ENCODE peak calls at places on chromosome 17, in five cellular contexts. N, S, Z, B and L are unnamed samples.

GRCh38 chr17:76171701-76172100 is 30.7 kb upstream of the FOXJ1 start:
- DNase-seq in N (no peak), S (no peak), Z (no peak), B (no peak), L (no peak)

GRCh38 chr17:21098934-21099687 is 27.7 kb upstream of the DHRS7B start:
- DNase-seq in N (peak), S (peak), Z (peak), B (peak), L (peak)

GRCh38 chr17:9824094-9824493 is 1.6 kb upstream of the GLP2R start:
- DNase-seq in N (no peak), S (peak), Z (no peak), B (no peak), L (no peak)

GRCh38 chr17:61382796-61383688 is 16.6 kb upstream of the TBX2 start:
- DNase-seq in N (no peak), S (no peak), Z (no peak), B (no peak), L (no peak)

GRCh38 chr17:3754458-3755334 is 31.0 kb downstream of the HASPIN start:
- DNase-seq in N (peak), S (no peak), Z (no peak), B (peak), L (no peak)

GRCh38 chr17:29149431-29150064 is 30.6 kb downstream of the MYO18A start:
- DNase-seq in N (no peak), S (no peak), Z (no peak), B (peak), L (peak)

GRCh38 chr17:8747731-8748130 is 3.1 kb upstream of the CCDC42 start:
- DNase-seq in N (no peak), S (no peak), Z (no peak), B (no peak), L (no peak)

GRCh38 chr17:413016-413350 is 60.4 kb upstream of the RPH3AL start:
- DNase-seq in N (no peak), S (no peak), Z (no peak), B (no peak), L (no peak)

GRCh38 chr17:66044083-66044482 is 147.8 kb downstream of the CEP112 start:
- DNase-seq in N (no peak), S (no peak), Z (no peak), B (no peak), L (no peak)

GRCh38 chr17:39197380-39198185 is at the start of gene CACNB1:
- DNase-seq in N (peak), S (peak), Z (no peak), B (peak), L (peak)

GRCh38 chr17:35764123-35764991 is 3.7 kb downstream of the C17orf50 start:
- DNase-seq in N (peak), S (peak), Z (peak), B (peak), L (peak)

GRCh38 chr17:81934098-81934757 is 2.9 kb downstream of the PYCR1 start:
- DNase-seq in N (no peak), S (no peak), Z (no peak), B (no peak), L (no peak)

GRCh38 chr17:40448639-40449261 is 5.5 kb downstream of the IGFBP4 start:
- DNase-seq in N (no peak), S (no peak), Z (no peak), B (no peak), L (no peak)

GRCh38 chr17:16943541-16944333 is 28.2 kb downstream of the TNFRSF13B start:
- DNase-seq in N (peak), S (no peak), Z (no peak), B (no peak), L (no peak)

GRCh38 chr17:228223-228615 is 46.8 kb upstream of the DOC2B start:
- DNase-seq in N (no peak), S (no peak), Z (no peak), B (no peak), L (no peak)

GRCh38 chr17:17107891-17108680 is 65.8 kb downstream of the MPRIP start:
- DNase-seq in N (no peak), S (no peak), Z (no peak), B (no peak), L (no peak)

GRCh38 chr17:4744999-4745969 is 5.6 kb upstream of the CXCL16 start:
- DNase-seq in N (no peak), S (no peak), Z (no peak), B (no peak), L (no peak)

GRCh38 chr17:28720247-28720996 is 637 bp downstream of the RPL23A start:
- DNase-seq in N (no peak), S (no peak), Z (no peak), B (no peak), L (no peak)

GRCh38 chr17:77460514-77461046 is 319.8 kb downstream of the SEC14L1 start:
- DNase-seq in N (no peak), S (no peak), Z (no peak), B (no peak), L (no peak)

GRCh38 chr17:8981443-8981842 is 15.9 kb upstream of the PIK3R5 start:
- DNase-seq in N (no peak), S (no peak), Z (no peak), B (peak), L (no peak)

GRCh38 chr17:27049104-27049784 is 244.7 kb upstream of the WSB1 start:
- DNase-seq in N (no peak), S (no peak), Z (no peak), B (peak), L (no peak)

GRCh38 chr17:60573139-60573975 is 26.6 kb upstream of the PPM1D start:
- DNase-seq in N (no peak), S (peak), Z (peak), B (no peak), L (no peak)

GRCh38 chr17:81285179-81285878 is 9.8 kb downstream of the SLC38A10 start:
- DNase-seq in N (peak), S (no peak), Z (no peak), B (no peak), L (peak)

GRCh38 chr17:50447870-50448573 is 20.7 kb downstream of the CHAD start:
- DNase-seq in N (no peak), S (no peak), Z (no peak), B (no peak), L (no peak)

GRCh38 chr17:181213-182163 is at the start of gene DOC2B:
- DNase-seq in N (peak), S (no peak), Z (no peak), B (peak), L (no peak)

GRCh38 chr17:35185849-35186248 is 8.3 kb downstream of the SLC35G3 start:
- DNase-seq in N (no peak), S (no peak), Z (no peak), B (no peak), L (no peak)

GRCh38 chr17:43779145-43780125 is 658 bp upstream of the DUSP3 start:
- DNase-seq in N (no peak), S (no peak), Z (no peak), B (no peak), L (peak)

GRCh38 chr17:53924530-53925455 is 102.1 kb downstream of the KIF2B start:
- DNase-seq in N (no peak), S (no peak), Z (no peak), B (no peak), L (peak)

GRCh38 chr17:82277851-82278250 is 4.4 kb upstream of the CSNK1D start:
- DNase-seq in N (peak), S (no peak), Z (no peak), B (no peak), L (peak)

GRCh38 chr17:21289902-21290571 is 5.5 kb downstream of the MAP2K3 start:
- DNase-seq in N (no peak), S (no peak), Z (no peak), B (no peak), L (no peak)

GRCh38 chr17:68011199-68011665 is 15.0 kb upstream of the C17orf58 start:
- DNase-seq in N (peak), S (no peak), Z (no peak), B (no peak), L (no peak)

GRCh38 chr17:76270127-76270592 is 5.0 kb downstream of the UBALD2 start:
- DNase-seq in N (no peak), S (no peak), Z (no peak), B (no peak), L (no peak)